ENCODE peak calls at places on chromosomes 13 and 19, in nine cellular contexts. U, G, W, K, F, R, P, O and H are unnamed samples.

GRCh38 chr19:653425-653824 is 9.6 kb downstream of the RNF126 start:
- DNase-seq in U (no peak), G (no peak), W (no peak), K (no peak), F (no peak), R (no peak), P (no peak), O (no peak), H (no peak)

GRCh38 chr19:18357442-18358264 is 17.3 kb downstream of the PGPEP1 start:
- DNase-seq in U (peak; percentile 46), G (no peak), W (no peak), K (no peak), F (no peak), R (no peak), P (no peak), O (no peak), H (no peak)

GRCh38 chr19:980133-980998 is 3.8 kb upstream of the WDR18 start:
- DNase-seq in U (no peak), G (peak; percentile 34), W (no peak), K (no peak), F (no peak), R (peak; percentile 51), P (no peak), O (no peak), H (no peak)

GRCh38 chr13:33934343-33934742 is 116.4 kb downstream of the RFC3 start:
- DNase-seq in U (no peak), G (no peak), W (no peak), K (no peak), F (no peak), R (no peak), P (no peak), O (no peak), H (no peak)

GRCh38 chr19:11152318-11153062 is 3.1 kb downstream of the SPC24 start:
- DNase-seq in U (peak; percentile 73), G (peak; percentile 86), W (no peak), K (no peak), F (no peak), R (peak; percentile 96), P (peak; percentile 88), O (no peak), H (no peak)

GRCh38 chr13:96672016-96672415 is 322.3 kb downstream of the OXGR1 start:
- DNase-seq in U (no peak), G (no peak), W (no peak), K (no peak), F (no peak), R (no peak), P (no peak), O (no peak), H (no peak)

GRCh38 chr19:34999498-35000337 is at the start of gene GRAMD1A:
- DNase-seq in U (peak; percentile 90), G (peak; percentile 94), W (peak; percentile 41), K (peak; percentile 58), F (peak; percentile 63), R (peak; percentile 95), P (peak; percentile 89), O (peak; percentile 41), H (no peak)

GRCh38 chr13:29402168-29402621 is 193.3 kb downstream of the SLC7A1 start:
- DNase-seq in U (no peak), G (peak; percentile 4), W (no peak), K (peak; percentile 15), F (no peak), R (no peak), P (no peak), O (no peak), H (no peak)

GRCh38 chr19:51546107-51546649 is 14.7 kb upstream of the SIGLEC6 start:
- DNase-seq in U (no peak), G (no peak), W (no peak), K (no peak), F (no peak), R (no peak), P (no peak), O (no peak), H (no peak)

GRCh38 chr13:105787518-105788085 is 747.9 kb downstream of the EFNB2 start:
- DNase-seq in U (peak; percentile 24), G (no peak), W (no peak), K (no peak), F (no peak), R (peak; percentile 6), P (no peak), O (no peak), H (no peak)

GRCh38 chr13:32917504-32917903 is 98.7 kb upstream of the KL start:
- DNase-seq in U (no peak), G (no peak), W (no peak), K (no peak), F (no peak), R (no peak), P (no peak), O (no peak), H (no peak)

GRCh38 chr13:28655566-28655965 is 3.4 kb upstream of the POMP start:
- DNase-seq in U (no peak), G (peak; percentile 46), W (no peak), K (no peak), F (no peak), R (peak; percentile 83), P (no peak), O (no peak), H (no peak)

GRCh38 chr19:45798995-45799517 is 6.4 kb upstream of the DMWD start:
- DNase-seq in U (no peak), G (peak; percentile 90), W (peak; percentile 63), K (peak; percentile 61), F (peak; percentile 53), R (peak; percentile 89), P (no peak), O (no peak), H (no peak)

GRCh38 chr13:99617474-99618255 is 116.4 kb downstream of the TM9SF2 start:
- DNase-seq in U (peak; percentile 50), G (peak; percentile 70), W (peak; percentile 49), K (no peak), F (no peak), R (peak; percentile 82), P (no peak), O (no peak), H (no peak)

GRCh38 chr19:18967358-18968146 is 26.5 kb upstream of the HOMER3 start:
- DNase-seq in U (peak; percentile 41), G (peak; percentile 83), W (peak; percentile 42), K (no peak), F (no peak), R (peak; percentile 34), P (peak; percentile 91), O (peak; percentile 7), H (no peak)

GRCh38 chr13:95564948-95565347 is 12.4 kb downstream of the CLDN10 start:
- DNase-seq in U (no peak), G (peak; percentile 89), W (peak; percentile 49), K (no peak), F (no peak), R (peak; percentile 73), P (no peak), O (no peak), H (no peak)

GRCh38 chr19:10987621-10988297 is 26.9 kb downstream of the SMARCA4 start:
- DNase-seq in U (no peak), G (no peak), W (no peak), K (no peak), F (no peak), R (no peak), P (no peak), O (no peak), H (no peak)

GRCh38 chr19:52626915-52627314 is 11.2 kb downstream of the ZNF83 start:
- DNase-seq in U (no peak), G (no peak), W (no peak), K (no peak), F (no peak), R (no peak), P (no peak), O (no peak), H (no peak)
- H3K4me3 ChIP-seq in U (no peak overlapping the region), G (no peak overlapping the region), W (no peak overlapping the region), K (no peak overlapping the region), F (no peak overlapping the region), R (no peak overlapping the region), P (no peak overlapping the region), O (no peak overlapping the region), H (no peak overlapping the region)

GRCh38 chr19:39139305-39140194 is 14.0 kb downstream of the PAK4 start:
- DNase-seq in U (no peak), G (peak; percentile 18), W (no peak), K (no peak), F (no peak), R (no peak), P (no peak), O (no peak), H (no peak)
- H3K4me3 ChIP-seq in U (no peak overlapping the region), G (no peak overlapping the region), W (no peak overlapping the region), K (no peak overlapping the region), F (no peak overlapping the region), R (no peak overlapping the region), P (no peak overlapping the region), O (no peak overlapping the region), H (no peak overlapping the region)

DNA sequence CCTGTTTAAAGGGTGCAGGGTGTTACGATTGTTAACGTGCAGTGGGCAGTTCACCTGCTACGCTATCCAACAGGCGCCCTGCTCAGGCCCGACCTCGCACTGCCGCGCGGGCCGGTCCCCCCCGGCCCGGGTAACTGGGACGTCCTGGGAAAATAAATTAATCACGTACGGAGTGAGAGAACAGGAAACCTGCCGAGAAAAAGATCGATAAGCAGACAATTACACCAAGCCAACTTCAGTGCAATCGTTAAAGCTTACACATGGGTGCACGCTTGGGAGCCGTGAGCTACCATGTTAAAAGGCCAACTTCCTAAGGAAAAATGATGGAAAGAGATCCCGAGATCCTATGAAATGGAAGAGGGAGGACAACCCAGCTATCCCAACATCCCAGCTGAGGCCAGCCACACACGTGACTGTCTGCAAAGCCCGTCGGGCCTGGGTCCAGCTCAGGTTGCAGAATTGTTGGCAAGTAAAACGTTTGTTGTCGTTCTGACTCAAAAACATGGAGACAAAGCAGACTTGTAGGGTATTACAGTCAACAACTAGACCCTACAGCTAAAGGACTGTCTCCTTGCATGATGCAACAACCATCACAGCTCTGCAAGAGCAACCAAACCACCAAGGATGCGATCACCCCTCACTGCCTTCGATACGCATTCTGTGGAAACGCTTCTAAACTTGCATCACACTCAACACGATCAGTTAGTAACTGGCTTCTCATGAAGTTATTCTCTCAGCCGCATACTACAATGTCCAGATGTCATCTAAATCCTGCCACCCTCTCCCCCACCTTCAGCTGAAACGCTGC is 741 bp upstream of the TUBGCP3 start:
- DNase-seq in U (no peak), G (no peak), W (no peak), K (no peak), F (no peak), R (peak; percentile 7), P (no peak), O (no peak), H (no peak)
- H3K4me3 ChIP-seq in U (peak overlapping the region; percentile 100), G (peak overlapping the region; percentile 56), W (peak overlapping the region; percentile 93), K (peak overlapping the region; percentile 95), F (peak overlapping the region; percentile 97), R (peak overlapping the region; percentile 88), P (peak overlapping the region; percentile 81), O (peak overlapping the region; percentile 99), H (peak overlapping the region; percentile 76)

DNA sequence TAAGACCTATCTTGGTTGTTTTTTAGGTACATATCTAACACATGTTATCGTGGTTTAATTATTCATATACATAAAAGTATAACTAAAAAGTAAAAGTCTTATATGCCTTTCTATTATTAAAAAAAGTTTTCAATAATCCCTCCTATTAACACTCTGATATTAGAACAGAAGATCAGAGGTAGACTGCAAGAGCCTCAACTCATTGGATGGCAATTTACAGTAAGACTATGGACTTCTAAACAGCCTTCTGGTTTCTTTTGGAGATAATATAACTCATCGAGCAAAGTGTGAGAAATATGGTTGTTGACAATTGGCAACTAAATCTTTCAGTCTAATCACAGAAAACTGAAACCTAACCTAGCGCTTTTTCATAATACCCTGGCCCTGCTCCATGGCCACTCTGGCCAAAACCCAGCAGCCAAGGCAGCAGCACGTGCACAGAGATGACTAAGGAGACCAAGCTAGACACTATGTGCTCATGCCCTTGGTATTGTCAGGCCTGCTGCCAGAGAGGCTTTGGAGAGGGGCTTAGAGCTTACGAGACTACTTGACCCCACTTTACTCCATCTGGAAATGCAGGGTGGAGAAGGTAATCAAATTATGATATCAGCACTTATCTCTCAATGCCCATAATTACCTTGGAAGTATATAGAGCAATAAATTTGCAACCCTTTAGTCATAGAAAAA is 40.6 kb upstream of the EEF1AKMT1 start:
- DNase-seq in U (peak; percentile 56), G (peak; percentile 95), W (peak; percentile 81), K (peak; percentile 91), F (no peak), R (peak; percentile 97), P (peak; percentile 93), O (peak; percentile 69), H (no peak)
- H3K4me3 ChIP-seq in U (no peak overlapping the region), G (no peak overlapping the region), W (no peak overlapping the region), K (peak overlapping the region; percentile 35), F (no peak overlapping the region), R (no peak overlapping the region), P (no peak overlapping the region), O (peak overlapping the region; percentile 59), H (no peak overlapping the region)